ENCODE peak calls at places on chromosome 12, in nine cellular contexts. X, G, Q, P, F, J, K, S and Z are unnamed samples.

GRCh38 chr12:46154221-46154975 is 114.4 kb downstream of the SLC38A1 start:
- DNase-seq in X (peak; percentile 81), G (no peak), Q (no peak), P (no peak), F (no peak), J (no peak), K (no peak), S (no peak), Z (no peak)

GRCh38 chr12:31506907-31507306 is 84.0 kb downstream of the DENND5B start:
- DNase-seq in X (peak; percentile 63), G (no peak), Q (no peak), P (no peak), F (no peak), J (no peak), K (no peak), S (peak; percentile 41), Z (no peak)

GRCh38 chr12:64687816-64688599 is 71.2 kb downstream of the GNS start:
- DNase-seq in X (peak; percentile 58), G (no peak), Q (peak; percentile 34), P (no peak), F (peak; percentile 31), J (peak; percentile 55), K (no peak), S (no peak), Z (no peak)

GRCh38 chr12:95790025-95790911 is at the start of gene NTN4:
- DNase-seq in X (peak; percentile 24), G (peak; percentile 64), Q (no peak), P (peak; percentile 52), F (peak; percentile 46), J (peak; percentile 69), K (peak; percentile 22), S (no peak), Z (no peak)

GRCh38 chr12:127516467-127516866 is 750.5 kb upstream of the TMEM132C start:
- DNase-seq in X (peak; percentile 10), G (no peak), Q (no peak), P (no peak), F (no peak), J (no peak), K (no peak), S (no peak), Z (no peak)

GRCh38 chr12:129941646-129942045 is 37.8 kb upstream of the TMEM132D start:
- DNase-seq in X (no peak), G (no peak), Q (no peak), P (no peak), F (no peak), J (no peak), K (no peak), S (no peak), Z (no peak)

GRCh38 chr12:104355630-104356029 is 52.1 kb downstream of the EID3 start:
- DNase-seq in X (no peak), G (no peak), Q (no peak), P (no peak), F (no peak), J (no peak), K (no peak), S (no peak), Z (no peak)

GRCh38 chr12:93447555-93448265 is 6.0 kb upstream of the UBE2N start:
- DNase-seq in X (no peak), G (no peak), Q (no peak), P (no peak), F (no peak), J (no peak), K (no peak), S (no peak), Z (no peak)

GRCh38 chr12:47349770-47350408 is 270.1 kb upstream of the AMIGO2 start:
- DNase-seq in X (peak; percentile 68), G (no peak), Q (no peak), P (no peak), F (no peak), J (no peak), K (no peak), S (no peak), Z (no peak)

GRCh38 chr12:59403259-59403932 is 192.4 kb upstream of the SLC16A7 start:
- DNase-seq in X (peak; percentile 75), G (peak; percentile 21), Q (peak; percentile 44), P (peak; percentile 27), F (peak; percentile 65), J (peak; percentile 40), K (peak; percentile 57), S (no peak), Z (no peak)

GRCh38 chr12:62484234-62484633 is 17.6 kb downstream of the MON2 start:
- DNase-seq in X (no peak), G (no peak), Q (no peak), P (no peak), F (no peak), J (no peak), K (no peak), S (no peak), Z (no peak)

GRCh38 chr12:53963005-53963404 is 8.3 kb downstream of the HOXC12 start:
- DNase-seq in X (no peak), G (no peak), Q (no peak), P (no peak), F (no peak), J (no peak), K (no peak), S (no peak), Z (no peak)

GRCh38 chr12:95446511-95446910 is 27.4 kb upstream of the METAP2 start:
- DNase-seq in X (peak; percentile 7), G (peak; percentile 69), Q (peak; percentile 25), P (no peak), F (peak; percentile 2), J (peak; percentile 34), K (no peak), S (peak; percentile 5), Z (peak; percentile 64)

DNA sequence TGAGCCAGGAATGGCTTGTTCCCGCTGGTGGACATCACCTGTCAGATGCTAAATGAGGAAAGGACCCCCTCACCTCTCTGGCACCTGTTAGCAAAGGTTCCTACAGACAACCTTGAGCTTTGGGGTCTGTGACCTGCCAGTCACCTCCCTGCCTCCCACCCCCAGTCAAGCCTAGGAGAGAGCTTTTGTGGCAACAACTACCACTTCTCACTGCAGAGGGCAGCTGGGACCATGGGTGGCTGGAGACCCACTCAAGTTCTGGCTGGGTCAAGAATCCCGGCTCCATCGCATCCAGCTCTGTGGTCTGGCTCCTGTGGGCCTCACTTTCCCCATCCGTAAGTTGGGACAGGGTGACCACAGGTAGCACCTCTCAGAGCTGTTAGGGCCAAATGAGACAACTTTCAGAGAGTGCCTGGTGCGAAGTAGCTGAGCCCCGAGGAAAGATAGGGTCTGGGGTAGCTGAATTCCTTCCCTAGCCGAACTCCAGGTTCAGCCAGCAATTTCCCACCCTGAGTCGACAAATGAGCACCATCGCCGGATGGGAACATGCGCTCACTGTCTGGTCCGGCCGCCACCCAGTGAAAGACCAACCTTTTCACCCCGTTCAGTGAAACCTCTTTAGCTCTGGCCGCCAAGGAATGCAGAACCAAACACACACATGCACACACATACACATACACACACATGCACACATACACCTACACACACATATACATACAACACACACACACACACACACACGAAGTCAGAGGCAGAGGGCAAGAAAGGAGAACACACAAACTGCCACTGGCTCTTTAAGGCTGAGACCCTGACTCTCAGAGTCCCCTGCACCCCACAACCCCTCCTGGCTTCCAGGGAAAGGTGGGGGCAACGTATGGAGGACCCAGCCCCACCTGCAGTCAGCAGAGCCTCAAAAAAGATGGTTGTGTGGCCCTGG is 1.9 kb downstream of the TMEM119 start:
- DNase-seq in X (no peak), G (no peak), Q (no peak), P (no peak), F (no peak), J (no peak), K (no peak), S (no peak), Z (no peak)
- TF ChIP-seq POLR2A in X (no peak), G (no peak), Q (no peak), P (no peak), F (no peak), J (no peak), K (no peak), S (no peak), Z (no peak)

GRCh38 chr12:76038176-76038575 is 6.6 kb upstream of the PHLDA1 start:
- DNase-seq in X (no peak), G (no peak), Q (no peak), P (no peak), F (no peak), J (no peak), K (no peak), S (no peak), Z (no peak)
- H3K4me1 ChIP-seq in X (peaks cover 11% of the 10 kb centered on the region), G (no peaks in the 10 kb centered on the region), Q (peaks cover 71% of the 10 kb centered on the region), P (no peaks in the 10 kb centered on the region), F (peaks cover 7% of the 10 kb centered on the region), J (peaks cover 26% of the 10 kb centered on the region), K (no peaks in the 10 kb centered on the region), S (peaks cover 4% of the 10 kb centered on the region), Z (peaks cover 8% of the 10 kb centered on the region)

GRCh38 chr12:118611295-118611694 is 234.9 kb downstream of the SUDS3 start:
- DNase-seq in X (no peak), G (no peak), Q (no peak), P (no peak), F (peak; percentile 8), J (peak; percentile 67), K (no peak), S (no peak), Z (no peak)

GRCh38 chr12:118607831-118608230 is 231.5 kb downstream of the SUDS3 start:
- DNase-seq in X (no peak), G (no peak), Q (no peak), P (no peak), F (no peak), J (no peak), K (no peak), S (no peak), Z (no peak)

GRCh38 chr12:118611770-118612169 is 235.4 kb downstream of the SUDS3 start:
- DNase-seq in X (no peak), G (no peak), Q (no peak), P (no peak), F (no peak), J (no peak), K (no peak), S (no peak), Z (no peak)

GRCh38 chr12:118606690-118607089 is 230.3 kb downstream of the SUDS3 start:
- DNase-seq in X (no peak), G (no peak), Q (no peak), P (no peak), F (no peak), J (no peak), K (no peak), S (no peak), Z (no peak)

DNA sequence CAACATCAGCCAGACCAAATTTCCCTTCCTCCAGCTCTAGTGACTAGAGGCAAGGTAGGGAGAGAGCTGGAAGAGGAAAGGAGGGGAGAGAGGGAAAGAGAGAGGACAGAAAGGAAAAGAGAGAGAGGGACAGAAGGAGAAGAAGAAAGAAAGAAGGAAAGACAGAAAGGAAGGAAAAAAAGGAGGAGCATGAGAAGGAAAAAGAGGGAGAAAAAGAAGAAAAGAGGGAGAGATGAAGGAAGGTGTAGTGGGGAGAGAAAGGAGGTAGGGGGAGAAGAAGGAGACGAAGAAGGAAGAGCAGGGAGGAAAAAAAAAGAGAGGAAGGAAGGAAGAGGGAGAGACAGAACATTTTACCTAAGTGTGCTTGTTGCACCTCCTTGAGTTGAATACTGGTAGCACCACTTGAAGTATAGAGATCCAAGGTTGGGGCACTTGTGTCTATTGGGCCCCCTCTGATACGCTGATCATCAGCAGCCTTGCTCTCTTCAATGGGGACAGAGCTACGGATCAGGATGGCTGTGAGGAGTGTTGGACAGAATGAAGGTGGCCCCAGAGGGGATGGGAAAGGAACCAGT is 232.5 kb downstream of the SUDS3 start:
- DNase-seq in X (no peak), G (no peak), Q (no peak), P (no peak), F (no peak), J (no peak), K (no peak), S (no peak), Z (no peak)
- H3K4me3 ChIP-seq in X (no peak overlapping the region), G (no peak overlapping the region), Q (no peak overlapping the region), P (no peak overlapping the region), F (no peak overlapping the region), J (no peak overlapping the region), K (no peak overlapping the region), S (no peak overlapping the region), Z (no peak overlapping the region)

GRCh38 chr12:67655829-67656614 is 7.5 kb downstream of the DYRK2 start:
- DNase-seq in X (peak; percentile 64), G (no peak), Q (no peak), P (no peak), F (no peak), J (no peak), K (no peak), S (no peak), Z (no peak)
- TF ChIP-seq POLR2A in X (no peak), G (no peak), Q (no peak), P (no peak), F (no peak), J (no peak), K (no peak), S (no peak), Z (no peak)